ENCODE peak calls at places on chromosome 10, in five cellular contexts. C is neural progenitor cell; D is renal cortical epithelial cell; K is effector CD4-positive, alpha-beta T cell; E is Karpas-422. W is an unnamed sample.

GRCh38 chr10:104906112-104906511 is 265.0 kb downstream of the SORCS3 start:
- DNase-seq in C (no peak), D (no peak), K (no peak), E (no peak), W (no peak)

GRCh38 chr10:89129850-89130396 is 77.2 kb downstream of the CH25H start:
- DNase-seq in C (no peak), D (peak; percentile 73), K (no peak), E (no peak), W (no peak)

GRCh38 chr10:102394801-102395676 is 466 bp upstream of the NFKB2 start:
- DNase-seq in C (peak; percentile 94), D (peak; percentile 44), K (peak; percentile 89), E (peak; percentile 83), W (peak; percentile 94)

GRCh38 chr10:29849434-29849833 is 210.0 kb downstream of the JCAD start:
- DNase-seq in C (no peak), D (peak; percentile 16), K (no peak), E (no peak), W (no peak)

GRCh38 chr10:108450280-108450679 is 1285.8 kb upstream of the SORCS1 start:
- DNase-seq in C (no peak), D (no peak), K (no peak), E (no peak), W (no peak)

GRCh38 chr10:72009430-72010081 is 45.4 kb downstream of the CHST3 start:
- DNase-seq in C (peak; percentile 57), D (peak; percentile 86), K (no peak), E (no peak), W (peak; percentile 99)

GRCh38 chr10:77789016-77789415 is 137.5 kb downstream of the DLG5 start:
- DNase-seq in C (no peak), D (no peak), K (no peak), E (no peak), W (no peak)

GRCh38 chr10:65570143-65571010 is 1355.5 kb upstream of the LRRTM3 start:
- DNase-seq in C (peak; percentile 78), D (peak; percentile 38), K (no peak), E (no peak), W (peak; percentile 46)

GRCh38 chr10:58936364-58936763 is 240.1 kb upstream of the PHYHIPL start:
- DNase-seq in C (no peak), D (no peak), K (no peak), E (no peak), W (no peak)

GRCh38 chr10:121104476-121105111 is 253.4 kb downstream of the WDR11 start:
- DNase-seq in C (peak; percentile 9), D (peak; percentile 26), K (no peak), E (no peak), W (no peak)

GRCh38 chr10:127129104-127129503 is 67.3 kb downstream of the INSYN2A start:
- DNase-seq in C (no peak), D (no peak), K (no peak), E (no peak), W (no peak)

GRCh38 chr10:1467450-1467849 is 269.9 kb downstream of the ADARB2 start:
- DNase-seq in C (no peak), D (no peak), K (no peak), E (no peak), W (no peak)

GRCh38 chr10:7501157-7501556 is 90.3 kb upstream of the SFMBT2 start:
- DNase-seq in C (no peak), D (no peak), K (no peak), E (no peak), W (no peak)

GRCh38 chr10:113541554-113541902 is 11.3 kb upstream of the HABP2 start:
- DNase-seq in C (no peak), D (no peak), K (no peak), E (no peak), W (no peak)

GRCh38 chr10:61279400-61279799 is 173.8 kb downstream of the TMEM26 start:
- DNase-seq in C (no peak), D (no peak), K (no peak), E (no peak), W (no peak)

GRCh38 chr10:133268532-133268931 is 8.1 kb downstream of the ADAM8 start:
- DNase-seq in C (no peak), D (no peak), K (no peak), E (no peak), W (no peak)

GRCh38 chr10:3783313-3783689 is 1.7 kb downstream of the KLF6 start:
- DNase-seq in C (peak; percentile 73), D (no peak), K (peak; percentile 59), E (peak; percentile 67), W (peak; percentile 65)

GRCh38 chr10:101903827-101904520 is 60.4 kb upstream of the KCNIP2 start:
- DNase-seq in C (peak; percentile 41), D (no peak), K (no peak), E (peak; percentile 60), W (no peak)

GRCh38 chr10:3926675-3927525 is 141.9 kb upstream of the KLF6 start:
- DNase-seq in C (no peak), D (peak; percentile 38), K (no peak), E (no peak), W (no peak)

GRCh38 chr10:77164616-77165311 is 472.8 kb downstream of the KCNMA1 start:
- DNase-seq in C (no peak), D (no peak), K (no peak), E (no peak), W (no peak)

GRCh38 chr10:19704544-19704943 is 111.7 kb upstream of the PLXDC2 start:
- DNase-seq in C (no peak), D (no peak), K (no peak), E (no peak), W (no peak)

GRCh38 chr10:92747600-92747999 is 57.8 kb downstream of the HHEX start:
- DNase-seq in C (no peak), D (no peak), K (no peak), E (no peak), W (no peak)

GRCh38 chr10:114045071-114045737 is 1.5 kb downstream of the ADRB1 start:
- DNase-seq in C (peak; percentile 75), D (no peak), K (no peak), E (no peak), W (no peak)

GRCh38 chr10:132691711-132692153 is 94.2 kb downstream of the NKX6-2 start:
- DNase-seq in C (no peak), D (no peak), K (no peak), E (no peak), W (peak; percentile 26)

GRCh38 chr10:55212051-55212450 is 411.0 kb upstream of the PCDH15 start:
- DNase-seq in C (no peak), D (no peak), K (no peak), E (no peak), W (no peak)

GRCh38 chr10:107901076-107901475 is 736.6 kb upstream of the SORCS1 start:
- DNase-seq in C (no peak), D (no peak), K (no peak), E (no peak), W (no peak)

GRCh38 chr10:101512741-101513140 is 75.3 kb downstream of the POLL start:
- DNase-seq in C (no peak), D (peak; percentile 50), K (no peak), E (no peak), W (no peak)

GRCh38 chr10:102632394-102633062 is 11.8 kb upstream of the TRIM8 start:
- DNase-seq in C (no peak), D (no peak), K (no peak), E (no peak), W (peak; percentile 75)

GRCh38 chr10:74900297-74900696 is 73.9 kb downstream of the KAT6B start:
- DNase-seq in C (no peak), D (no peak), K (no peak), E (no peak), W (no peak)

GRCh38 chr10:79066460-79067240 is 2.1 kb upstream of the ZMIZ1 start:
- DNase-seq in C (peak; percentile 40), D (no peak), K (no peak), E (no peak), W (peak; percentile 59)

GRCh38 chr10:33602278-33602677 is 267.8 kb upstream of the NRP1 start:
- DNase-seq in C (no peak), D (no peak), K (no peak), E (no peak), W (no peak)

GRCh38 chr10:101639141-101639900 is 51.2 kb downstream of the DPCD start:
- DNase-seq in C (no peak), D (no peak), K (no peak), E (no peak), W (no peak)

GRCh38 chr10:127132434-127132833 is 64.0 kb downstream of the INSYN2A start:
- DNase-seq in C (no peak), D (no peak), K (no peak), E (no peak), W (no peak)

GRCh38 chr10:132492323-132493035 is 45.1 kb upstream of the INPP5A start:
- DNase-seq in C (peak; percentile 24), D (no peak), K (no peak), E (no peak), W (peak; percentile 73)

GRCh38 chr10:21624951-21625350 is 90.9 kb downstream of the MLLT10 start:
- DNase-seq in C (no peak), D (no peak), K (no peak), E (no peak), W (no peak)